ENCODE peak calls at places on chromosomes 3 and 15, in four cellular contexts. K, Z, O and J are unnamed samples.
A peak's percentile ranks its signal among the peaks of the same experiment; 100 is the strongest.

GRCh38 chr3:96813820-96814580 is 394 bp upstream of the EPHA6 start:
- DNase-seq in O (peak; percentile 74), K (no peak), Z (peak; percentile 67), J (peak; percentile 46)

GRCh38 chr3:14452676-14453367 is 50.4 kb downstream of the SLC6A6 start:
- DNase-seq in O (no peak), K (no peak), Z (no peak), J (peak; percentile 91)

GRCh38 chr3:108471346-108471935 is 39.0 kb downstream of the MYH15 start:
- DNase-seq in O (no peak), Z (no peak), K (no peak), J (no peak)

GRCh38 chr15:77798847-77799246 is 166.1 kb upstream of the LINGO1 start:
- DNase-seq in O (no peak), K (no peak), Z (no peak), J (no peak)

GRCh38 chr15:71397377-71397776 is 282.1 kb downstream of the THSD4 start:
- DNase-seq in O (no peak), K (no peak), Z (no peak), J (no peak)

GRCh38 chr3:125300416-125300815 is 74.7 kb downstream of the ZNF148 start:
- DNase-seq in O (no peak), K (no peak), Z (no peak), J (no peak)

GRCh38 chr15:80059786-80060489 is 462 bp downstream of the ZFAND6 start:
- DNase-seq in K (no peak), Z (peak; percentile 92), O (peak; percentile 71), J (peak; percentile 59)

GRCh38 chr3:58025824-58026579 is 17.8 kb downstream of the FLNB start:
- DNase-seq in O (no peak), K (no peak), Z (peak; percentile 49), J (peak; percentile 65)

GRCh38 chr15:64549860-64550259 is 89.5 kb downstream of the ZNF609 start:
- DNase-seq in Z (no peak), O (no peak), K (no peak), J (no peak)

GRCh38 chr15:74873036-74873755 is at the start of gene SCAMP2:
- DNase-seq in O (peak; percentile 96), K (peak; percentile 95), Z (peak; percentile 98), J (peak; percentile 90)

GRCh38 chr3:57852896-57853295 is 96.8 kb downstream of the SLMAP start:
- DNase-seq in K (no peak), Z (peak; percentile 8), O (no peak), J (no peak)

GRCh38 chr3:168654700-168655099 is 559.0 kb upstream of the GOLIM4 start:
- DNase-seq in K (no peak), O (no peak), Z (no peak), J (no peak)

GRCh38 chr3:173913397-173913796 is 515.9 kb downstream of the NLGN1 start:
- DNase-seq in K (no peak), Z (no peak), O (no peak), J (no peak)

GRCh38 chr3:11637901-11638668 is 5.6 kb downstream of the VGLL4 start:
- DNase-seq in K (no peak), Z (peak; percentile 27), O (no peak), J (no peak)

GRCh38 chr3:127035672-127036071 is 52.8 kb downstream of the PLXNA1 start:
- DNase-seq in K (peak; percentile 37), Z (no peak), O (no peak), J (peak; percentile 39)

GRCh38 chr3:195696632-195697278 is 24.0 kb upstream of the MUC20 start:
- DNase-seq in Z (no peak), O (no peak), K (no peak), J (no peak)

GRCh38 chr15:82851331-82851850 is 42.0 kb downstream of the WHAMM start:
- DNase-seq in K (no peak), O (no peak), Z (no peak), J (peak; percentile 10)

GRCh38 chr3:126109146-126109859 is 25.4 kb upstream of the SLC41A3 start:
- DNase-seq in Z (no peak), K (no peak), O (no peak), J (no peak)

GRCh38 chr3:98705694-98706093 is 57.4 kb upstream of the ST3GAL6 start:
- DNase-seq in O (no peak), K (no peak), Z (no peak), J (no peak)

GRCh38 chr3:12405432-12406272 is 78.6 kb upstream of the TSEN2 start:
- DNase-seq in Z (no peak), O (peak; percentile 94), K (no peak), J (peak; percentile 65)

GRCh38 chr3:124492824-124493223 is 237.4 kb upstream of the UMPS start:
- DNase-seq in O (peak; percentile 68), Z (peak; percentile 25), K (no peak), J (peak; percentile 73)

GRCh38 chr15:25691544-25692430 is 171.3 kb downstream of the ATP10A start:
- DNase-seq in O (peak; percentile 25), K (no peak), Z (no peak), J (no peak)

GRCh38 chr15:69583627-69584026 is 131.0 kb downstream of the RPLP1 start:
- DNase-seq in K (no peak), O (no peak), Z (no peak), J (no peak)

GRCh38 chr3:139695007-139695406 is 17.2 kb upstream of the NMNAT3 start:
- DNase-seq in O (no peak), Z (no peak), K (no peak), J (no peak)

GRCh38 chr3:115905871-115906270 is 282.6 kb downstream of the GAP43 start:
- DNase-seq in O (no peak), K (no peak), Z (no peak), J (no peak)
- H3K27me3 ChIP-seq in O (no peaks in the 10 kb centered on the region), K (no peaks in the 10 kb centered on the region), Z (no peaks in the 10 kb centered on the region), J (no peaks in the 10 kb centered on the region)

GRCh38 chr15:44490628-44491027 is 46.3 kb upstream of the EIF3J start:
- DNase-seq in O (no peak), K (no peak), Z (no peak), J (no peak)

GRCh38 chr15:44489464-44489863 is 47.5 kb upstream of the EIF3J start:
- DNase-seq in K (no peak), O (no peak), Z (no peak), J (no peak)

GRCh38 chr15:44495562-44495961 is 41.4 kb upstream of the EIF3J start:
- DNase-seq in Z (no peak), O (no peak), K (no peak), J (no peak)

GRCh38 chr15:44492040-44492439 is 44.9 kb upstream of the EIF3J start:
- DNase-seq in K (no peak), O (no peak), Z (no peak), J (no peak)

GRCh38 chr15:44492672-44493071 is 44.3 kb upstream of the EIF3J start:
- DNase-seq in O (no peak), Z (no peak), K (no peak), J (no peak)
- H3K4me3 ChIP-seq in O (no peak overlapping the region), Z (no peak overlapping the region), K (no peak overlapping the region), J (no peak overlapping the region)

GRCh38 chr15:26868029-26868685 is 1.3 kb downstream of the GABRA5 start:
- DNase-seq in K (no peak), O (no peak), Z (no peak), J (no peak)
- H3K27me3 ChIP-seq in K (no peaks in the 10 kb centered on the region), O (no peaks in the 10 kb centered on the region), Z (no peaks in the 10 kb centered on the region), J (peaks cover 11% of the 10 kb centered on the region)

DNA sequence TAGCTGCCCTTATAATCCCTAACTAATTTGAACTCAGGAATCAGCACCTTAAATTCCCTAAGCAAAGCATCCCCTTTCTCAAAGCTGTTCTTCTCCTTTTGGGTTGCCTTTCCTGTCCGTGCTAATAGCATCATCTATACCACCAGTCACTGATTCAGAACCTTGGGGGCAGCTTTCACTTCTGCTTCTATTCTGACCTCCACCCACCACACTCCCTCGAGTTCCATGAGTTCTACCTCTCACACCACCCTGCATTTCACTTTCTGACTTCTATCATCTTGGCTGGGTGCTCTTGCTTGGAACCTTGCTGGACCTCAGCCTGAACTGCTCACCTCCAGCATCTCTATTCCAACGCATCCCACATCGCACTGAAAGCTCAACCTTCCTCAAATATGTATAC is 55.4 kb upstream of the KCNMB2 start:
- DNase-seq in O (no peak), Z (no peak), K (no peak), J (no peak)
- H3K4me3 ChIP-seq in O (no peak overlapping the region), Z (no peak overlapping the region), K (no peak overlapping the region), J (no peak overlapping the region)

GRCh38 chr3:158095302-158095997 is 10.8 kb downstream of the SHOX2 start:
- DNase-seq in O (no peak), K (no peak), Z (no peak), J (no peak)
- H3K27me3 ChIP-seq in O (no peaks in the 10 kb centered on the region), K (peaks cover 58% of the 10 kb centered on the region), Z (no peaks in the 10 kb centered on the region), J (peaks cover 26% of the 10 kb centered on the region)